ENCODE peak calls at places on chromosomes 7 and 10, in seven cellular contexts. Y is neural progenitor cell; M is CD8-positive, alpha-beta memory T cell; R is CD4-positive, alpha-beta memory T cell; F is psoas muscle; J is CD4-positive, alpha-beta T cell; S is mammary epithelial cell. O is an unnamed sample.

GRCh38 chr7:90677742-90678439 is 81.8 kb downstream of the CDK14 start:
- DNase-seq in Y (peak; percentile 16), M (no peak), R (no peak), F (no peak), J (no peak), S (no peak), O (no peak)

GRCh38 chr10:101217450-101218281 is 11.6 kb downstream of the LBX1 start:
- DNase-seq in Y (peak; percentile 96), M (no peak), R (no peak), F (no peak), J (no peak), S (no peak), O (peak; percentile 19)

GRCh38 chr10:33117816-33118215 is 159.8 kb upstream of the ITGB1 start:
- DNase-seq in Y (no peak), M (peak; percentile 60), R (peak; percentile 77), F (no peak), J (peak; percentile 51), S (no peak), O (no peak)

GRCh38 chr7:15778191-15778590 is 91.7 kb upstream of the MEOX2 start:
- DNase-seq in Y (peak; percentile 68), M (no peak), R (no peak), F (no peak), J (no peak), S (no peak), O (no peak)

GRCh38 chr10:13348216-13349017 is at the start of gene SEPHS1:
- DNase-seq in Y (peak; percentile 81), M (peak; percentile 72), R (peak; percentile 79), F (peak; percentile 85), J (peak; percentile 85), S (peak; percentile 60), O (peak; percentile 43)

GRCh38 chr10:11337516-11337915 is 273.9 kb downstream of the USP6NL start:
- DNase-seq in Y (peak; percentile 17), M (no peak), R (no peak), F (no peak), J (no peak), S (no peak), O (no peak)

GRCh38 chr10:49594594-49594993 is 15.5 kb upstream of the SLC18A3 start:
- DNase-seq in Y (peak; percentile 77), M (no peak), R (no peak), F (no peak), J (no peak), S (peak; percentile 48), O (no peak)

GRCh38 chr10:102869290-102870198 is at the start of gene AS3MT:
- DNase-seq in Y (peak; percentile 92), M (no peak), R (no peak), F (peak; percentile 31), J (no peak), S (no peak), O (peak; percentile 63)

GRCh38 chr7:98875501-98875900 is 2.8 kb upstream of the TRRAP start:
- DNase-seq in Y (no peak), M (no peak), R (no peak), F (no peak), J (no peak), S (no peak), O (no peak)

GRCh38 chr10:118840071-118840775 is 85.5 kb upstream of the CACUL1 start:
- DNase-seq in Y (no peak), M (no peak), R (no peak), F (no peak), J (no peak), S (peak; percentile 95), O (no peak)

GRCh38 chr7:121937224-121937623 is 64.3 kb downstream of the PTPRZ1 start:
- DNase-seq in Y (peak; percentile 14), M (no peak), R (no peak), F (no peak), J (no peak), S (no peak), O (no peak)

GRCh38 chr10:28949005-28950004 is 272.0 kb downstream of the BAMBI start:
- DNase-seq in Y (no peak), M (no peak), R (no peak), F (no peak), J (no peak), S (no peak), O (no peak)

GRCh38 chr7:107652642-107653041 is 8.0 kb upstream of the SLC26A4 start:
- DNase-seq in Y (no peak), M (no peak), R (no peak), F (no peak), J (no peak), S (no peak), O (no peak)

GRCh38 chr7:50214141-50214670 is 90.3 kb upstream of the IKZF1 start:
- DNase-seq in Y (no peak), M (no peak), R (no peak), F (no peak), J (no peak), S (no peak), O (no peak)

GRCh38 chr10:14306201-14306600 is 24.5 kb downstream of the FRMD4A start:
- DNase-seq in Y (no peak), M (no peak), R (no peak), F (no peak), J (no peak), S (no peak), O (no peak)

GRCh38 chr7:80415114-80415513 is 96.8 kb downstream of the GNAT3 start:
- DNase-seq in Y (no peak), M (no peak), R (no peak), F (no peak), J (no peak), S (no peak), O (no peak)

GRCh38 chr7:67875558-67875957 is 878.9 kb downstream of the TYW1 start:
- DNase-seq in Y (no peak), M (no peak), R (no peak), F (no peak), J (no peak), S (no peak), O (no peak)

GRCh38 chr10:44978570-44979280 is at the start of gene DEPP1:
- DNase-seq in Y (peak; percentile 87), M (no peak), R (no peak), F (peak; percentile 91), J (peak; percentile 38), S (peak; percentile 95), O (no peak)

GRCh38 chr7:13581097-13581496 is 408.4 kb downstream of the ETV1 start:
- DNase-seq in Y (no peak), M (no peak), R (no peak), F (no peak), J (no peak), S (no peak), O (no peak)
- H3K27ac ChIP-seq in Y (no peak overlapping the region), M (no peak overlapping the region), R (no peak overlapping the region), F (no peak overlapping the region), J (no peak overlapping the region), S (no peak overlapping the region), O (no peak overlapping the region)

GRCh38 chr10:79274279-79275104 is 72.8 kb upstream of the PPIF start:
- DNase-seq in Y (no peak), M (no peak), R (no peak), F (peak; percentile 90), J (no peak), S (peak; percentile 30), O (peak; percentile 95)
- H3K27ac ChIP-seq in Y (no peak overlapping the region), M (no peak overlapping the region), R (no peak overlapping the region), F (peak overlapping the region; percentile 73), J (no peak overlapping the region), S (no peak overlapping the region), O (peak overlapping the region; percentile 95)

DNA sequence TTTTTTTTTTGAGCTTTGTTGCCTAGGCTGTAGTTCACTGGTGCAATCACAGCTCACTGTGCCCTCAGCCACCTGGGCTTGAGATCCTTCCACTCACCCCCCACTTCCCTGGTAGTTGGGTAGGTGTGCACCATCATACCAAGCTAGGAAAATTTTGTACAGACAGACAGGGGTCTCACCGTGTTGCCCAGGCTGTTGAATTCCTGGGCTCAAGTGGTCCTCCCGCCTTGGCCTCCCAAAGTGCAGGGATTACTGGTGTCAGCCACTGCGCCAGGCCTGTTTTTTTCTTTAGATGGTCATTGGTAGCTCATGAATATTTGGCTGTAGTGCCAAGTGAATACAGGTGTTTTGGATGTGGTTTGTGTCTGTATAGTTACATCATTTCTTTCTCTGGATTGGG is 7.5 kb downstream of the COMTD1 start:
- DNase-seq in Y (no peak), M (no peak), R (no peak), F (no peak), J (no peak), S (no peak), O (no peak)
- H3K27ac ChIP-seq in Y (peak overlapping the region; percentile 55), M (no peak overlapping the region), R (peak overlapping the region; percentile 5), F (peak overlapping the region; percentile 91), J (peak overlapping the region; percentile 22), S (no peak overlapping the region), O (no peak overlapping the region)

GRCh38 chr7:51262796-51263519 is 53.7 kb downstream of the COBL start:
- DNase-seq in Y (no peak), M (no peak), R (no peak), F (no peak), J (no peak), S (no peak), O (no peak)
- H3K27ac ChIP-seq in Y (no peak overlapping the region), M (no peak overlapping the region), R (no peak overlapping the region), F (peak overlapping the region; percentile 49), J (no peak overlapping the region), S (no peak overlapping the region), O (peak overlapping the region; percentile 32)

GRCh38 chr7:48177271-48177670 is 6.0 kb downstream of the ABCA13 start:
- DNase-seq in Y (no peak), M (no peak), R (no peak), F (no peak), J (no peak), S (no peak), O (no peak)

GRCh38 chr7:48176356-48176893 is 5.2 kb downstream of the ABCA13 start:
- DNase-seq in Y (no peak), M (no peak), R (no peak), F (no peak), J (no peak), S (no peak), O (no peak)

GRCh38 chr7:48173313-48173712 is 2.1 kb downstream of the ABCA13 start:
- DNase-seq in Y (no peak), M (no peak), R (no peak), F (no peak), J (no peak), S (no peak), O (no peak)

GRCh38 chr7:48173983-48174382 is 2.7 kb downstream of the ABCA13 start:
- DNase-seq in Y (no peak), M (no peak), R (no peak), F (no peak), J (no peak), S (peak; percentile 41), O (no peak)

GRCh38 chr7:48175019-48175418 is 3.8 kb downstream of the ABCA13 start:
- DNase-seq in Y (no peak), M (no peak), R (no peak), F (no peak), J (no peak), S (no peak), O (no peak)
- H3K27ac ChIP-seq in Y (no peak overlapping the region), M (no peak overlapping the region), R (no peak overlapping the region), F (no peak overlapping the region), J (no peak overlapping the region), S (no peak overlapping the region), O (no peak overlapping the region)

DNA sequence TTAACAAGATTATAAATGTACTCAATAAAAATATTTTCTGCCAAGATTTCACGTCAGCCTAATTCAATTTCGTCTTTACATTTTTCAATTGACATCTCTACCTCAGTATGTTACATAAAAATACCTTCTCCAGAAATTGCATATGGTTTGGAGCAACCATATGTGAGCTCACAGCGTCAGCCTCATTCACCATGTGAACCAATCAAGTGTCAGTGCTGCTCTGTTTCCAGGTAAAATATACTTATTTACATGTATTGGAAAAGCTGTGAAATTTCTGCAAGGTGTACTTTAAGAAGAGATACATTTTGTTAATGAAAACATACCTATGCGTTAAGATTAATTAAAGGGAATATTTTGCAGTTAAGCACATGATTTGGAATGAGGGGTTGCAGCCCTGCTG is 110.7 kb upstream of the PRSS1 start:
- DNase-seq in Y (no peak), M (no peak), R (no peak), F (no peak), J (no peak), S (no peak), O (no peak)
- H3K27ac ChIP-seq in Y (no peak overlapping the region), M (no peak overlapping the region), R (no peak overlapping the region), F (no peak overlapping the region), J (no peak overlapping the region), S (no peak overlapping the region), O (no peak overlapping the region)